ENCODE peak calls at places on chromosome 16, in eight cellular contexts. V, S, Q, N, X, H, J and F are unnamed samples.

GRCh38 chr16:19400709-19401108 is 17.0 kb upstream of the TMC5 start:
- DNase-seq in J (no peak), H (no peak), Q (no peak), X (no peak), S (no peak), V (no peak), N (no peak), F (no peak)

GRCh38 chr16:2520784-2521577 is 810 bp downstream of the AMDHD2 start:
- DNase-seq in V (no peak), H (no peak), S (no peak), Q (peak; percentile 85), X (no peak), N (no peak), J (peak; percentile 33), F (peak; percentile 64)

GRCh38 chr16:69340095-69340644 is 598 bp downstream of the NIP7 start:
- DNase-seq in X (no peak), J (no peak), H (no peak), N (no peak), Q (no peak), V (no peak), S (no peak), F (no peak)

GRCh38 chr16:89132194-89133005 is 38.7 kb downstream of the ACSF3 start:
- DNase-seq in N (no peak), H (no peak), V (no peak), X (no peak), Q (no peak), S (no peak), J (no peak), F (no peak)

GRCh38 chr16:73179671-73180370 is 131.9 kb upstream of the ZFHX3 start:
- DNase-seq in S (peak; percentile 27), Q (no peak), X (no peak), J (no peak), V (no peak), N (peak; percentile 47), H (no peak), F (no peak)

GRCh38 chr16:68270353-68270752 is 6.0 kb downstream of the SLC7A6 start:
- DNase-seq in X (no peak), S (no peak), H (no peak), J (no peak), N (no peak), Q (no peak), V (no peak), F (no peak)

GRCh38 chr16:89695875-89696597 is 5.5 kb downstream of the SPATA2L start:
- DNase-seq in S (peak; percentile 32), J (no peak), Q (peak; percentile 70), N (no peak), H (no peak), V (no peak), X (no peak), F (peak; percentile 14)

GRCh38 chr16:68083861-68084503 is 1.2 kb upstream of the NFATC3 start:
- DNase-seq in H (peak; percentile 49), N (no peak), V (peak; percentile 23), X (no peak), J (peak; percentile 25), Q (no peak), S (peak; percentile 62), F (peak; percentile 37)

GRCh38 chr16:83147244-83147643 is 520.5 kb downstream of the CDH13 start:
- DNase-seq in J (no peak), V (no peak), X (no peak), N (no peak), H (no peak), Q (no peak), S (no peak), F (no peak)

GRCh38 chr16:57471852-57472664 is 9.6 kb downstream of the POLR2C start:
- DNase-seq in N (no peak), H (no peak), V (peak; percentile 97), J (no peak), Q (no peak), X (no peak), S (peak; percentile 53), F (no peak)

GRCh38 chr16:805474-805873 is 4.9 kb upstream of the GNG13 start:
- DNase-seq in N (no peak), J (no peak), S (no peak), H (no peak), V (no peak), Q (no peak), X (no peak), F (no peak)

GRCh38 chr16:2299915-2300192 is 31.9 kb upstream of the RNPS1 start:
- DNase-seq in H (no peak), Q (no peak), V (no peak), X (no peak), S (no peak), N (no peak), J (no peak), F (no peak)

GRCh38 chr16:85947511-85948509 is 48.8 kb downstream of the IRF8 start:
- DNase-seq in J (no peak), N (no peak), H (no peak), Q (no peak), X (no peak), S (no peak), V (no peak), F (peak; percentile 68)

DNA sequence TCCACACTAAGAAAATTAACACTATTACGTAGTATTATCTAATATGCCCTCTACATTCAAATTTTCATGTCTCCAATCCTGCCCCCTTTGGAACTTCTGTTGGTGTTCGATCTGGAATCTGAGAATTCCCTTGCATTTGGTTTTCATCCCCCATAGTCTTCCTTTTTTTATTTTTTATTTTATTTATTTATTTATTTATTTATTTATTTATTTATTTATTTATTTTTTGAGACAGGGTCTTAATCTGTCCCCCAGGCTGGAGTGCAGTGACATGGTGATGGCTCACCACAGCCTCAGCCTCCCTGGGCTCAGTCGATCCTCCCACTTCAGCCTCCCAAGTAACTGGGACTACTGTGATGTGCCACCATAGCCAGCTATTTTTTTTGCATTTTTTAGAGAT is 589.3 kb downstream of the MAF start:
- DNase-seq in H (no peak), X (no peak), J (no peak), S (no peak), N (no peak), Q (no peak), V (no peak), F (no peak)
- TF ChIP-seq POLR2A in H (no peak), X (no peak), J (no peak), S (no peak), N (no peak), Q (no peak), V (no peak), F (no peak)

GRCh38 chr16:87841608-87842208 is 27.6 kb downstream of the SLC7A5 start:
- DNase-seq in H (no peak), S (no peak), Q (no peak), N (no peak), J (no peak), V (no peak), X (no peak), F (no peak)

GRCh38 chr16:87839542-87840461 is 29.5 kb downstream of the SLC7A5 start:
- DNase-seq in N (no peak), J (no peak), X (no peak), Q (no peak), V (no peak), H (no peak), S (no peak), F (no peak)

GRCh38 chr16:87842209-87842869 is 27.0 kb downstream of the SLC7A5 start:
- DNase-seq in V (no peak), H (no peak), Q (no peak), J (no peak), X (no peak), S (no peak), N (no peak), F (no peak)

GRCh38 chr16:87838643-87839541 is 30.4 kb downstream of the SLC7A5 start:
- DNase-seq in X (no peak), V (no peak), H (no peak), J (no peak), N (no peak), S (no peak), Q (no peak), F (no peak)

GRCh38 chr16:87840462-87840978 is 28.8 kb downstream of the SLC7A5 start:
- DNase-seq in X (no peak), N (no peak), Q (no peak), J (no peak), S (no peak), H (no peak), V (no peak), F (no peak)
- TF ChIP-seq CTCF in X (no peak), N (no peak), Q (no peak), J (no peak), S (no peak), H (no peak), V (no peak), F (no peak)

GRCh38 chr16:30602595-30603277 is 7.5 kb downstream of the ZNF689 start:
- DNase-seq in S (no peak), V (no peak), N (no peak), Q (no peak), H (no peak), X (no peak), J (no peak), F (no peak)
- TF ChIP-seq POLR2A in S (no peak), V (no peak), N (no peak), Q (no peak), H (no peak), X (no peak), J (no peak), F (no peak)

GRCh38 chr16:76162046-76162445 is 115.2 kb upstream of the CNTNAP4 start:
- DNase-seq in J (no peak), N (no peak), Q (no peak), V (no peak), S (no peak), H (no peak), X (no peak), F (no peak)

DNA sequence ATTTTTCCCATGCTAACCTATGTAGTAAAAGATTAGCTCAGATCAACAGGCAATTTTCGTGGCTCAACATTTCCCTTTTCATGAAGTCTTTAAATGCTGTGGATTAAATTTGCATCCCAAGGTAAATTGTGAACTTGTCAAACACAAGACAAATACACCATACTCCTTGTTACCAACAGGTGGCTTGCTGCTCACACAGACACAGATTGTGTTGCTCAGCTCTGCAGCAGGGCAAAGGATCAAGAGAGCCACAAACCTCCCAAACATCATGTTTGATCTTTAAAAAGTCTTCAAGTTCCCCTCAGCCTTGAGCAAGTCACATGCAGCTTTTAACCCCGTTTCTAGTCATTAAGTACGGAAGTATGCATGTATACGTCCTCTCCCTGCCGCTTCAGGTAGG is 119.6 kb upstream of the CNTNAP4 start:
- DNase-seq in Q (no peak), X (no peak), N (no peak), S (no peak), H (no peak), J (no peak), V (no peak), F (no peak)
- TF ChIP-seq CTCF in Q (no peak), X (no peak), N (no peak), S (no peak), H (no peak), J (no peak), V (no peak), F (no peak)